ENCODE peak calls at places on chromosomes 3 and 15, in four cellular contexts. R is OCI-LY7, I is epithelial cell of esophagus, P is cardiac fibroblast. N is an unnamed sample.

GRCh38 chr3:98817546-98817945 is 54.4 kb downstream of the ST3GAL6 start:
- DNase-seq in R (peak), P (peak), I (peak), N (peak)

GRCh38 chr3:57597973-57598351 is 818 bp upstream of the ARF4 start:
- DNase-seq in R (no peak), I (peak), P (no peak), N (no peak)

GRCh38 chr15:89068325-89068784 is 19.9 kb upstream of the ABHD2 start:
- DNase-seq in P (peak), I (peak), R (no peak), N (peak)

GRCh38 chr15:57662802-57663201 is 43.7 kb upstream of the POLR2M start:
- DNase-seq in P (no peak), I (no peak), R (no peak), N (no peak)

GRCh38 chr15:27889258-27889657 is 209.9 kb downstream of the OCA2 start:
- DNase-seq in P (no peak), I (peak), R (no peak), N (no peak)

GRCh38 chr15:79990280-79990996 is 19.4 kb upstream of the BCL2A1 start:
- DNase-seq in P (no peak), R (no peak), I (no peak), N (no peak)

GRCh38 chr3:32176989-32177701 is 61.3 kb upstream of the CMTM8 start:
- DNase-seq in P (peak), I (peak), R (peak), N (peak)

GRCh38 chr3:127483005-127483641 is 107.4 kb downstream of the TPRA1 start:
- DNase-seq in I (no peak), R (no peak), P (no peak), N (no peak)

GRCh38 chr15:83380682-83381081 is 66.5 kb upstream of the SH3GL3 start:
- DNase-seq in I (peak), P (peak), R (peak), N (peak)

GRCh38 chr3:52986938-52987337 is 58.9 kb downstream of the SFMBT1 start:
- DNase-seq in R (peak), P (peak), I (peak), N (no peak)

GRCh38 chr15:40647523-40647922 is 47.5 kb upstream of the RAD51 start:
- DNase-seq in I (no peak), P (no peak), R (no peak), N (no peak)

GRCh38 chr3:63818282-63819150 is 583 bp upstream of the C3orf49 start:
- DNase-seq in P (peak), R (peak), I (peak), N (peak)

GRCh38 chr3:53072653-53073552 is 27.0 kb upstream of the SFMBT1 start:
- DNase-seq in R (peak), I (peak), P (peak), N (peak)

GRCh38 chr3:190436356-190436755 is 13.3 kb downstream of the TMEM207 start:
- DNase-seq in I (no peak), P (no peak), R (no peak), N (no peak)

GRCh38 chr15:58521293-58521991 is 89.7 kb downstream of the LIPC start:
- DNase-seq in I (peak), P (peak), R (no peak), N (no peak)

GRCh38 chr15:101121511-101122090 is 130.2 kb downstream of the CHSY1 start:
- DNase-seq in I (peak), P (peak), R (peak), N (no peak)

GRCh38 chr3:121855555-121855954 is 20.5 kb downstream of the EAF2 start:
- DNase-seq in I (peak), P (peak), R (peak), N (no peak)

GRCh38 chr15:74368121-74368520 is 675 bp upstream of the CYP11A1 start:
- DNase-seq in P (no peak), R (no peak), I (no peak), N (no peak)

GRCh38 chr15:87874896-87875661 is 381.5 kb downstream of the NTRK3 start:
- DNase-seq in P (no peak), R (no peak), I (no peak), N (no peak)

DNA sequence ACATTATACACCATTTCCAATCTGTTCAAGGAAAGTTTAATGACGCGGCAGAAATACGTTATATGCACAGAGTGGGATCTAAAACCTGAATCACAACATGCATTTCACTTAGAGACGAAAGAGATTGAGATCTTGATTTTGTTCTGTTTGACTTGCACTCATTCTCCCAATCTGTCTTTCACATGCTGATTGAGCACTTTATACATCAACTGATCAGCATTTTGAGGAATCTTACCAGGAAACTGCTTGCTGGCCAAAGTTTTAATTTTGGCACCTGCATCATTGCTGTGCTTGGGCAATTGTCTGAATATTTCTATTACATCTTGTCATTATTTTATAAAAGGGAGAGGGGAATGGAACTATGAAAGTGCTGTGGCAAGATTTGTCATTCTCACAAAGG is 47.7 kb upstream of the ATP10A start:
- DNase-seq in P (no peak), R (no peak), I (no peak), N (no peak)
- TF ChIP-seq CTCF in P (no peak), R (no peak), I (no peak), N (no peak)

DNA sequence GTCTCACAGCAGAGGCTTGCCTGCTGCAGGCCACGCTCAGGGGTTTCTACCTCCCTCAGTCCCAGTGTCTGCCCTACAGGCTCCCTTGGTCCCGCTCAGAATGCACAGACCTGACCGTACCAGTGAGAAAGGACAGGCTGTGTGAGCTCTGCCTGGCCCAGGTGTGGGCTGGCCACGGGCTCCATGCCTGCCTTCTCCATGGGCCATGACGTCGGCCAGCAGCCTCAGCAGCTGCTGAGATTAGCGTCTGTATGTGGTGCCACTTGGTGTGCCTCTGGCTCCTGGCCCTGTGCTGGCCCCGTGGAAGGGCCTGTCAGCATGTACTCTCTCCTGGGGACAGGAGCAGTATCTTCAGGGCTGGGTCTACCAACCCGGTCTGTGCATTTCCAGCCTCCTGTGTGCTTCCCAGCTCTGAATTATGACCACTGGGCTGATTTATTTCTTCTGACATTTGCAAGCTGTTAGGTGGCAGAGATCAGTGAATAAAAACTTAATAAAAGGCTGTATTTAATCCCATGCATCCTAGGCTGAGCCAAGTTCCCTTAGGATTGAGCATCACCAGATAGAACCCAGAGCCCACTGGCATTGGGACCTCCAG is 25.7 kb downstream of the KLF13 start:
- DNase-seq in R (no peak), I (no peak), P (no peak), N (no peak)
- H3K4me3 ChIP-seq in R (peak), I (no peak), P (no peak), N (no peak)

GRCh38 chr3:157354254-157354653 is 82.4 kb upstream of the PTX3 start:
- DNase-seq in R (no peak), I (no peak), P (no peak), N (no peak)

GRCh38 chr3:157353657-157354056 is 83.0 kb upstream of the PTX3 start:
- DNase-seq in I (no peak), R (no peak), P (peak), N (no peak)

GRCh38 chr3:157355276-157355675 is 81.4 kb upstream of the PTX3 start:
- DNase-seq in P (no peak), I (no peak), R (no peak), N (no peak)

GRCh38 chr3:157354722-157355121 is 81.9 kb upstream of the PTX3 start:
- DNase-seq in P (peak), R (no peak), I (peak), N (no peak)

DNA sequence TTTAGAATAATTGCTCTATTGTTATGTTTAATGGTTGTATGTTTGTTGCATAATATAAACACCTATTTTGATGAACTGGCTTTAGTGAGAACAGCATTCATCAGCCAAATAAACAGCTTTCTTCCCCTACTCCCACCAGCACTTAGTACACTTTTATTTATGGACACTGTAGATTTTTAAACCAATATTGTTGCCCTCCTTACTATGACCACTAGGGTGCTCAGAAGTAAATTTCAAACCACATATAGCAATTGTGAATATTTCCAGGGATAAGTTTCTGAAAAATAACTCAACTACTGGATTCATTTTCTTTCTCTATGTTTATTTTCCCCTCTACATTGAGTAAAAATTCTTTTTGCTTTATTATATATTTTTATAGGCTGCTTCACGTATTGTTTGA is 84.7 kb upstream of the PTX3 start:
- DNase-seq in P (peak), R (no peak), I (no peak), N (no peak)
- TF ChIP-seq CTCF in P (peak), R (peak), I (no peak), N (peak)

DNA sequence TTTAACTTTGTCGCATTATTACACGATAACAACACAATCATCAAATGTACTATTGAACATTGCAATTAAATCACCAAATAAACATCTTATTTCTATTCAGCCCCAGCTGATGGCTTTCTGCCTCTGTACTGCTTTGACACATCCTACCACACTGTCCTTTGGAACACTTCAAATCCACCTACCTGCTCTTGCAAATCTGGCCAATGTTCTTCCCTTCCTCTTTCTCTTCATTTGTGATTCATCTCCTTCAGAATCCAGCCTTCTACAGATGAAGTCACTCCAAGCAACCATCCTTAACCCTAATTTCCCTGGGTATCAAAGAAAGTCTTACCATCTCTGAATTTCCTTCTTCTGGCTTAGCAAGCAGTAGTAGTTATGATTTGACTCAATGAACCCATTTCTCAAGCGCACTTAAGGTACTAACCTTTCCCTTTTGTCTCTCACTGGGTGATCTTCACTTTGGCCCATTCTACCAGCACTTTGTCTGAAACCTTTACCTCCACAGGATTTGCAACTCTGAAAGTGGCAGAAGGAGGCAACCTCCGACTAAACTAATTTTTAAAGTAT is 502.9 kb downstream of the FOXP1 start:
- DNase-seq in I (no peak), R (no peak), P (no peak), N (no peak)
- H3K4me3 ChIP-seq in I (no peak), R (no peak), P (no peak), N (no peak)

DNA sequence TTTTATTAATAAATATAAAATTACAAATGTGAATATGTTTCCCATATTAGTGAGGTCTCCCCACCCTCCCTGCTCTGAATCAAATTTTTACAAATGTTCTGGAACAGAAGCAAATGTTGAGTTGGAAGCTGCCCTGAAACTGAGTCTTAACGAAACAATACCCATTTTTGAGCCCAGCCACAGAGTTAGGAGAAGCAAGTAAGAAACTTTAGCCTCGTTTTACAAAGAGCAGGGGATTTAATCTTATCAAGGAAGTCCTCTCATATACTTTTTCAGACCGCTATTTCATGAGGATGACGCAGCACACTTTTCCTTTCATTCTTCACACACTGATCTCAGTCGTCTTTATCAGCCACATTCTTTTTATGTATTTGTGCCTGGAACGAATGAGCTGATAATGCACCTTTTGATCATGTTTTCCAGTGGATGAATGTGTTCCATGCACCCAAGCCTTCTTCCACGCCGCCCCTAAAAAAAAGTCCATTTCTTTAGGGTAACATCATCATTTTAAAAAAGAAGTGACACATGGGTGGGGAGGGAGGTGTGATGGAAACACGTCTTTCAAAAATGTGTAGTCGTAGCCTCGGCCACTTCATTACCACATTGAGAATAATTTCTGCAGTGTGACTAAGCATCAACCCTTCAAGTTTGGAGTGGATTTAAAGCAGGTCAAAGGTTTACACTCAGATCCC is 48.1 kb downstream of the SETMAR start:
- DNase-seq in R (no peak), P (peak), I (no peak), N (no peak)
- TF ChIP-seq CTCF in R (no peak), P (no peak), I (no peak), N (no peak)

N was measured in GM12864.